ENCODE peak calls at places on chromosomes 16 and 17, in nine cellular contexts. One of them, this sample, is unnamed.

GRCh38 chr16:48619547-48619946 is 9.6 kb upstream of the N4BP1 start:
- DNase-seq in CD4-positive, alpha-beta memory T cell: no peak
- DNase-seq in Caco-2: no peak
- DNase-seq in Karpas-422: no peak
- DNase-seq in CD8-positive, alpha-beta memory T cell: no peak
- DNase-seq in transverse colon: no peak
- DNase-seq in spleen: no peak
- DNase-seq in uterus: no peak
- DNase-seq in cardiac muscle cell: no peak
- DNase-seq in this sample: no peak

GRCh38 chr17:51435641-51436091 is 175.3 kb downstream of the UTP18 start:
- DNase-seq in CD4-positive, alpha-beta memory T cell: peak; percentile 40
- DNase-seq in transverse colon: peak; percentile 48
- DNase-seq in cardiac muscle cell: peak; percentile 24
- DNase-seq in uterus: no peak
- DNase-seq in Caco-2: peak; percentile 68
- DNase-seq in CD8-positive, alpha-beta memory T cell: no peak
- DNase-seq in spleen: no peak
- DNase-seq in Karpas-422: peak; percentile 82
- DNase-seq in this sample: peak; percentile 24

GRCh38 chr17:30696234-30696633 is 128.3 kb downstream of the CRLF3 start:
- DNase-seq in Caco-2: no peak
- DNase-seq in Karpas-422: no peak
- DNase-seq in transverse colon: no peak
- DNase-seq in spleen: no peak
- DNase-seq in uterus: no peak
- DNase-seq in cardiac muscle cell: no peak
- DNase-seq in CD8-positive, alpha-beta memory T cell: no peak
- DNase-seq in CD4-positive, alpha-beta memory T cell: no peak
- DNase-seq in this sample: no peak

GRCh38 chr16:81720973-81721907 is 57.9 kb upstream of the PLCG2 start:
- DNase-seq in transverse colon: no peak
- DNase-seq in CD4-positive, alpha-beta memory T cell: no peak
- DNase-seq in CD8-positive, alpha-beta memory T cell: no peak
- DNase-seq in cardiac muscle cell: no peak
- DNase-seq in Karpas-422: no peak
- DNase-seq in spleen: no peak
- DNase-seq in uterus: no peak
- DNase-seq in Caco-2: no peak
- DNase-seq in this sample: no peak

GRCh38 chr17:4604111-4604644 is 19.8 kb downstream of the SMTNL2 start:
- DNase-seq in transverse colon: no peak
- DNase-seq in Karpas-422: no peak
- DNase-seq in Caco-2: no peak
- DNase-seq in cardiac muscle cell: peak; percentile 89
- DNase-seq in CD8-positive, alpha-beta memory T cell: no peak
- DNase-seq in CD4-positive, alpha-beta memory T cell: no peak
- DNase-seq in spleen: peak; percentile 71
- DNase-seq in uterus: peak; percentile 60
- DNase-seq in this sample: no peak

GRCh38 chr16:23949630-23950290 is 114.0 kb downstream of the PRKCB start:
- DNase-seq in transverse colon: peak; percentile 67
- DNase-seq in spleen: peak; percentile 95
- DNase-seq in cardiac muscle cell: no peak
- DNase-seq in CD4-positive, alpha-beta memory T cell: peak; percentile 79
- DNase-seq in Karpas-422: no peak
- DNase-seq in Caco-2: no peak
- DNase-seq in uterus: no peak
- DNase-seq in CD8-positive, alpha-beta memory T cell: peak; percentile 81
- DNase-seq in this sample: no peak

GRCh38 chr17:17034496-17035066 is 7.7 kb upstream of the MPRIP start:
- DNase-seq in uterus: no peak
- DNase-seq in Caco-2: no peak
- DNase-seq in CD8-positive, alpha-beta memory T cell: no peak
- DNase-seq in transverse colon: no peak
- DNase-seq in cardiac muscle cell: no peak
- DNase-seq in CD4-positive, alpha-beta memory T cell: no peak
- DNase-seq in Karpas-422: no peak
- DNase-seq in spleen: no peak
- DNase-seq in this sample: no peak

GRCh38 chr16:90018297-90019200 is 707 bp downstream of the DBNDD1 start:
- DNase-seq in Karpas-422: no peak
- DNase-seq in CD8-positive, alpha-beta memory T cell: no peak
- DNase-seq in Caco-2: peak; percentile 66
- DNase-seq in CD4-positive, alpha-beta memory T cell: no peak
- DNase-seq in cardiac muscle cell: no peak
- DNase-seq in uterus: no peak
- DNase-seq in transverse colon: peak; percentile 52
- DNase-seq in spleen: no peak
- DNase-seq in this sample: no peak

GRCh38 chr17:44086364-44087311 is 16.1 kb downstream of the G6PC3 start:
- DNase-seq in Caco-2: peak; percentile 44
- DNase-seq in transverse colon: no peak
- DNase-seq in CD8-positive, alpha-beta memory T cell: no peak
- DNase-seq in cardiac muscle cell: peak; percentile 81
- DNase-seq in Karpas-422: no peak
- DNase-seq in uterus: peak; percentile 73
- DNase-seq in spleen: no peak
- DNase-seq in CD4-positive, alpha-beta memory T cell: no peak
- DNase-seq in this sample: peak; percentile 98

GRCh38 chr17:45667591-45668171 is 116.4 kb upstream of the CRHR1 start:
- DNase-seq in Caco-2: no peak
- DNase-seq in transverse colon: no peak
- DNase-seq in Karpas-422: no peak
- DNase-seq in CD4-positive, alpha-beta memory T cell: no peak
- DNase-seq in CD8-positive, alpha-beta memory T cell: no peak
- DNase-seq in spleen: no peak
- DNase-seq in cardiac muscle cell: no peak
- DNase-seq in uterus: no peak
- DNase-seq in this sample: no peak

GRCh38 chr16:75486014-75486404 is 9.2 kb downstream of the CHST6 start:
- DNase-seq in cardiac muscle cell: no peak
- DNase-seq in Caco-2: peak; percentile 30
- DNase-seq in CD8-positive, alpha-beta memory T cell: no peak
- DNase-seq in transverse colon: peak; percentile 71
- DNase-seq in CD4-positive, alpha-beta memory T cell: no peak
- DNase-seq in Karpas-422: no peak
- DNase-seq in spleen: no peak
- DNase-seq in uterus: no peak
- DNase-seq in this sample: no peak

GRCh38 chr17:74730491-74731346 is 6.3 kb upstream of the RAB37 start:
- DNase-seq in CD4-positive, alpha-beta memory T cell: peak; percentile 65
- DNase-seq in uterus: no peak
- DNase-seq in cardiac muscle cell: no peak
- DNase-seq in Karpas-422: no peak
- DNase-seq in transverse colon: peak; percentile 25
- DNase-seq in spleen: peak; percentile 85
- DNase-seq in CD8-positive, alpha-beta memory T cell: peak; percentile 82
- DNase-seq in Caco-2: no peak
- DNase-seq in this sample: no peak

GRCh38 chr17:74729866-74730265 is 7.2 kb upstream of the RAB37 start:
- DNase-seq in transverse colon: no peak
- DNase-seq in uterus: no peak
- DNase-seq in CD8-positive, alpha-beta memory T cell: no peak
- DNase-seq in Karpas-422: no peak
- DNase-seq in CD4-positive, alpha-beta memory T cell: no peak
- DNase-seq in Caco-2: no peak
- DNase-seq in spleen: no peak
- DNase-seq in cardiac muscle cell: no peak
- DNase-seq in this sample: no peak

GRCh38 chr17:74729368-74729767 is 7.7 kb upstream of the RAB37 start:
- DNase-seq in transverse colon: no peak
- DNase-seq in Karpas-422: no peak
- DNase-seq in Caco-2: no peak
- DNase-seq in CD4-positive, alpha-beta memory T cell: no peak
- DNase-seq in cardiac muscle cell: no peak
- DNase-seq in spleen: peak; percentile 38
- DNase-seq in uterus: no peak
- DNase-seq in CD8-positive, alpha-beta memory T cell: no peak
- DNase-seq in this sample: no peak

GRCh38 chr17:74728702-74729075 is 8.4 kb upstream of the RAB37 start:
- DNase-seq in spleen: no peak
- DNase-seq in Caco-2: no peak
- DNase-seq in CD8-positive, alpha-beta memory T cell: no peak
- DNase-seq in Karpas-422: no peak
- DNase-seq in CD4-positive, alpha-beta memory T cell: no peak
- DNase-seq in uterus: no peak
- DNase-seq in transverse colon: no peak
- DNase-seq in cardiac muscle cell: no peak
- DNase-seq in this sample: no peak

DNA sequence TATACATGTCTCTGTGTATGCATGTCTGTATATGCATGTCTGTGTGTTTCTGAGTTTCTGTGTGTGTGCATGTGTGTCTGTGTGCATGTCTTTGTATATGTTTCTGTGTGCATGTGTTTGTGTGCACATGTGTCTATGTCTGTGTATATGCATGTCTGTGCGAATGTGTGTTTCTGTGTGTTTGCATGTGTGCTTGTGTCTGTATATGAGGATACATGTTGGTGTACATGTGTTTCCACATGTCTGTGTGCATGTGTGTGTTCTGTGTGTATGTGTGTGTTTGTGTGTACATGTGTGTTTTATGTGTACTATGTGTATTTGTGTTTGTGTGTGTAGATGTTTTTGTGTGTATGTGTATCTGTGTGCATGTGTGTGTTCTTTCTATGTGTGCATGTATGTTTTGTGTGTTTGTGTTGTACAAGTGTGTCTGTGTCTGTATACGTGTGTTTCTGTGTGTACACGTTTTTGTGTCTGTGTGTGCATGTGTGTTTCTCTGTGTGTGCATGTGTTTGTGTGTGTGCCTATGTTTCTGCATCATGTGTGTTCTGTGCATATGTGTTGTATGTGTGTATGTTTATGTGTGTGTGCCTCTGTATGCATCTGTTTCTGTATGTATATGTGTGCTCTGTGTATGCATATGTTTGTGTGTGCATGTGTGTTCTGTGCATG is 8.9 kb upstream of the RAB37 start:
- DNase-seq in cardiac muscle cell: no peak
- DNase-seq in CD8-positive, alpha-beta memory T cell: no peak
- DNase-seq in Karpas-422: no peak
- DNase-seq in uterus: no peak
- DNase-seq in Caco-2: no peak
- DNase-seq in CD4-positive, alpha-beta memory T cell: no peak
- DNase-seq in spleen: no peak
- DNase-seq in transverse colon: no peak
- DNase-seq in this sample: no peak
- H3K4me3 ChIP-seq in cardiac muscle cell: no peak overlapping the region
- H3K4me3 ChIP-seq in CD8-positive, alpha-beta memory T cell: no peak overlapping the region
- H3K4me3 ChIP-seq in Karpas-422: no peak overlapping the region
- H3K4me3 ChIP-seq in uterus: no peak overlapping the region
- H3K4me3 ChIP-seq in Caco-2: no peak overlapping the region
- H3K4me3 ChIP-seq in CD4-positive, alpha-beta memory T cell: no peak overlapping the region
- H3K4me3 ChIP-seq in spleen: no peak overlapping the region
- H3K4me3 ChIP-seq in transverse colon: no peak overlapping the region
- H3K4me3 ChIP-seq in this sample: no peak overlapping the region

DNA sequence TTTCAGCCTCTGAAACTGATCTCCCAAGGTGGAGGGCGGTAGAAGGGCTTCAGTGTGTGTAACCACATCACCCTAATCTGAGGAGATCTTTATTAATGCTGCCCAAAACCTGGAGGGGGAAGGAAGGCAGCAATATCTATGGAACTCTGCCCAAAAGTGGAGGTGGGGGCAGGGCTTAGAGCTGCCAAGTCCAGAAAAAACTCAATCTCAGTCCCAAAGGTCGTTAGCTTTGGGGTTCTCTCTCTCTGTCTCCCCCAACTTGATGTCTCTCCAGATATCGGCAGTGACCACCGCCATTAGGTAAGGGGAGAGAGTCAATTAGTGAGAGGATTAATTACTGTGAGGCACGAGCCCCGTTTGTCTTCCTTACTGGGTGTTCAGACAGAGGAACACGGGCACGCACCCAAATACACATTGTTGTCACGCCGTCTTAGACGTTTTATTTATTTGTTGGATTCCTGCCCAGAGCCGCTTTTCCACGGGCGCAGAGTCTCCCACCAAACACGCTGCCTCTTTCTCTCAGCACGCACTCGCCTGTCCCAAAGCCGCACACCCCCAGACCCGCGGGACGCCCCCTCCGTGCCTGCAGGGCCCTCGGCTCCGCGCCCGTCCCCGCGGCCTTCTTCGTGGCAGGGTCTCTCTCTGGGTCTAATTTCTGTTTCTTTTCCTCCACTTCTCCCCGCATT is 5.4 kb upstream of the LHX1 start:
- DNase-seq in cardiac muscle cell: peak; percentile 40
- DNase-seq in uterus: no peak
- DNase-seq in spleen: no peak
- DNase-seq in Caco-2: no peak
- DNase-seq in CD8-positive, alpha-beta memory T cell: no peak
- DNase-seq in Karpas-422: no peak
- DNase-seq in transverse colon: no peak
- DNase-seq in CD4-positive, alpha-beta memory T cell: no peak
- DNase-seq in this sample: no peak
- H3K27me3 ChIP-seq in cardiac muscle cell: peaks cover 79% of the 10 kb centered on the region
- H3K27me3 ChIP-seq in uterus: peaks cover 84% of the 10 kb centered on the region
- H3K27me3 ChIP-seq in spleen: peaks cover 76% of the 10 kb centered on the region
- H3K27me3 ChIP-seq in Caco-2: peaks cover 21% of the 10 kb centered on the region
- H3K27me3 ChIP-seq in CD8-positive, alpha-beta memory T cell: peaks cover 83% of the 10 kb centered on the region
- H3K27me3 ChIP-seq in Karpas-422: no peaks in the 10 kb centered on the region
- H3K27me3 ChIP-seq in transverse colon: peaks cover 100% of the 10 kb centered on the region
- H3K27me3 ChIP-seq in CD4-positive, alpha-beta memory T cell: peaks cover 77% of the 10 kb centered on the region
- H3K27me3 ChIP-seq in this sample: peaks cover 77% of the 10 kb centered on the region

GRCh38 chr17:80885922-80886582 is 105.6 kb upstream of the CHMP6 start:
- DNase-seq in CD8-positive, alpha-beta memory T cell: no peak
- DNase-seq in spleen: peak; percentile 69
- DNase-seq in CD4-positive, alpha-beta memory T cell: no peak
- DNase-seq in transverse colon: no peak
- DNase-seq in uterus: no peak
- DNase-seq in Karpas-422: peak; percentile 56
- DNase-seq in cardiac muscle cell: no peak
- DNase-seq in Caco-2: no peak
- DNase-seq in this sample: no peak
- H3K4me1 ChIP-seq in CD8-positive, alpha-beta memory T cell: peaks cover 22% of the 10 kb centered on the region
- H3K4me1 ChIP-seq in spleen: no peaks in the 10 kb centered on the region
- H3K4me1 ChIP-seq in CD4-positive, alpha-beta memory T cell: peaks cover 22% of the 10 kb centered on the region
- H3K4me1 ChIP-seq in transverse colon: no peaks in the 10 kb centered on the region
- H3K4me1 ChIP-seq in uterus: no peaks in the 10 kb centered on the region
- H3K4me1 ChIP-seq in Karpas-422: peaks cover 13% of the 10 kb centered on the region
- H3K4me1 ChIP-seq in cardiac muscle cell: no peaks in the 10 kb centered on the region
- H3K4me1 ChIP-seq in Caco-2: no peaks in the 10 kb centered on the region
- H3K4me1 ChIP-seq in this sample: peaks cover 8% of the 10 kb centered on the region

DNA sequence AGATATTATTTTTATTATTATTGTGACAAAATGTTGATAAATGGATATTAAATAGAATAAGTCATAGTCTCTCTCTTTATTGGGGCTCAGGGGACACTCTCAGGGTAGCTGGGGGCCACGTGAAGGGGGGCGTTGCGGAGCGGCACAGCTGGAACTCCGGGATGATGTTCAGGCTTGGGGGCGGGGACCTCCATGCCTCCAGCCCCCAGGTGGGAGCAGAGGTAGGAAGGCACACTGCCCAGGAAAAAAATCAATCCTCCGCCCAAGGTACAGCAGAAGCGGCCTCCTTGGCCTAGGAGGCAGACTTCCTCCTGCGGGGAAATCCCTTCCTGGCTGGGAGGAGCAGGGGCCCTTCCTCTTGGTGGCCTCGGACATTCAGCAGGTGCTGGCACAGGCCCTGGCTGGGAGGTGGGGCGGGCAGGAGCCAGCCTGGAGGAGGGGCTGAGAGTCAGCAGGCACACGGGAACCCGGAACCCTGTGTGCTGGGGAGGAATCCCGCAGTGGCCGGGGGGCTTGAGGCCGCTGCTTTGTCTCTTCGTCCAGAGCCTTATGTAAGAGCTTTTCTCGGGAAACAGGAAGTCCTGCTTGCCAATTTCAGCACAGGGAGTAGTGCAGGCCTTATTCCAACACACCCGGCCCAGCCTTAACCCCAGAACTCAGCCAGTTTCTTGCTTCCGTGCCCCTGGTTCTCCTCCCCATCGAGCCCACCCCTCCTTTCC is 566 bp upstream of the TNFSF13 start:
- DNase-seq in Karpas-422: peak; percentile 50
- DNase-seq in CD4-positive, alpha-beta memory T cell: no peak
- DNase-seq in transverse colon: peak; percentile 94
- DNase-seq in Caco-2: no peak
- DNase-seq in CD8-positive, alpha-beta memory T cell: no peak
- DNase-seq in cardiac muscle cell: peak; percentile 94
- DNase-seq in spleen: peak; percentile 95
- DNase-seq in uterus: peak; percentile 84
- DNase-seq in this sample: no peak
- H3K4me3 ChIP-seq in Karpas-422: no peak overlapping the region
- H3K4me3 ChIP-seq in CD4-positive, alpha-beta memory T cell: no peak overlapping the region
- H3K4me3 ChIP-seq in transverse colon: peak overlapping the region; percentile 98
- H3K4me3 ChIP-seq in Caco-2: no peak overlapping the region
- H3K4me3 ChIP-seq in CD8-positive, alpha-beta memory T cell: no peak overlapping the region
- H3K4me3 ChIP-seq in cardiac muscle cell: no peak overlapping the region
- H3K4me3 ChIP-seq in spleen: peak overlapping the region; percentile 13
- H3K4me3 ChIP-seq in uterus: peak overlapping the region; percentile 24
- H3K4me3 ChIP-seq in this sample: no peak overlapping the region